ENCODE peak calls at places on chromosomes 6 and 20, in ten cellular contexts. E, T, N, Q, Y, J, Z, X, K and G are unnamed samples.

GRCh38 chr6:112409311-112409710 is 62.2 kb downstream of the RFPL4B start:
- DNase-seq in Z (no peak), Q (no peak), N (no peak), K (no peak), Y (no peak), X (peak; percentile 50), T (no peak), E (no peak), J (no peak), G (no peak)

GRCh38 chr6:149852180-149852579 is 12.0 kb downstream of the LRP11 start:
- DNase-seq in T (peak; percentile 87), Z (no peak), J (no peak), N (no peak), K (no peak), X (peak; percentile 90), Y (no peak), Q (no peak), E (no peak), G (no peak)

GRCh38 chr6:27290065-27290849 is 21.8 kb downstream of the POM121L2 start:
- DNase-seq in E (no peak), N (no peak), X (no peak), K (no peak), Y (no peak), Q (no peak), Z (no peak), T (peak; percentile 79), J (no peak), G (no peak)

GRCh38 chr6:100343678-100344077 is 121.0 kb downstream of the SIM1 start:
- DNase-seq in Q (no peak), N (no peak), X (no peak), Z (no peak), J (no peak), E (no peak), K (no peak), Y (no peak), T (peak; percentile 25), G (no peak)

GRCh38 chr6:120764312-120764711 is 570.0 kb downstream of the TBC1D32 start:
- DNase-seq in E (no peak), Z (no peak), N (no peak), X (no peak), Q (no peak), K (no peak), T (no peak), Y (no peak), J (no peak), G (no peak)

GRCh38 chr6:818191-818590 is 125.3 kb upstream of the EXOC2 start:
- DNase-seq in J (no peak), Q (no peak), E (no peak), K (no peak), Z (no peak), T (no peak), Y (no peak), X (no peak), N (no peak), G (no peak)

GRCh38 chr6:38528196-38528965 is 111.3 kb downstream of the BTBD9 start:
- DNase-seq in X (no peak), Y (no peak), J (no peak), K (no peak), Z (no peak), T (peak; percentile 61), N (no peak), E (no peak), Q (no peak), G (peak; percentile 56)

GRCh38 chr20:31751126-31751525 is 12.0 kb downstream of the TPX2 start:
- DNase-seq in X (no peak), Y (no peak), J (no peak), Z (no peak), Q (no peak), T (no peak), E (no peak), K (no peak), N (no peak), G (peak; percentile 83)

GRCh38 chr6:106927531-106928398 is 46.8 kb downstream of the CD24 start:
- DNase-seq in Y (no peak), Z (no peak), T (no peak), X (peak; percentile 64), K (no peak), Q (no peak), E (peak; percentile 80), N (peak; percentile 25), J (no peak), G (no peak)